ENCODE peak calls at places on chromosomes 4 and X, in five cellular contexts. D is psoas muscle, K is A549, H is right atrium auricular region, X is tibial artery. Z is an unnamed sample.

GRCh38 chrX:24081661-24082154 is 27.0 kb downstream of the EIF2S3 start:
- DNase-seq in X (peak; percentile 36), H (no peak), K (no peak), D (peak; percentile 71), Z (no peak)

GRCh38 chr4:30208731-30209435 is 511.3 kb upstream of the PCDH7 start:
- DNase-seq in X (no peak), K (no peak), D (no peak), H (no peak), Z (no peak)

GRCh38 chr4:53646792-53647191 is 55.5 kb upstream of the LNX1 start:
- DNase-seq in K (no peak), X (no peak), H (no peak), D (no peak), Z (no peak)

GRCh38 chr4:86247906-86248305 is 111.9 kb downstream of the MAPK10 start:
- DNase-seq in D (no peak), H (no peak), K (no peak), X (no peak), Z (no peak)

GRCh38 chr4:37662861-37663390 is 23.2 kb downstream of the RELL1 start:
- DNase-seq in K (peak; percentile 21), H (no peak), D (no peak), X (no peak), Z (no peak)

GRCh38 chr4:152273343-152273742 is 262.5 kb downstream of the FBXW7 start:
- DNase-seq in X (no peak), D (no peak), H (no peak), K (no peak), Z (no peak)

GRCh38 chr4:15805583-15806517 is 27.7 kb downstream of the CD38 start:
- DNase-seq in K (peak; percentile 17), X (peak; percentile 41), D (no peak), H (no peak), Z (no peak)

GRCh38 chr4:98659741-98660507 is 1.5 kb upstream of the TSPAN5 start:
- DNase-seq in K (peak; percentile 25), D (no peak), X (no peak), H (no peak), Z (no peak)

GRCh38 chrX:102833136-102833535 is 103.9 kb upstream of the RAB40AL start:
- DNase-seq in K (no peak), X (no peak), H (no peak), D (no peak), Z (no peak)

GRCh38 chr4:186037692-186038658 is 31.0 kb upstream of the TLR3 start:
- DNase-seq in D (no peak), X (peak; percentile 45), H (no peak), K (peak; percentile 26), Z (no peak)

DNA sequence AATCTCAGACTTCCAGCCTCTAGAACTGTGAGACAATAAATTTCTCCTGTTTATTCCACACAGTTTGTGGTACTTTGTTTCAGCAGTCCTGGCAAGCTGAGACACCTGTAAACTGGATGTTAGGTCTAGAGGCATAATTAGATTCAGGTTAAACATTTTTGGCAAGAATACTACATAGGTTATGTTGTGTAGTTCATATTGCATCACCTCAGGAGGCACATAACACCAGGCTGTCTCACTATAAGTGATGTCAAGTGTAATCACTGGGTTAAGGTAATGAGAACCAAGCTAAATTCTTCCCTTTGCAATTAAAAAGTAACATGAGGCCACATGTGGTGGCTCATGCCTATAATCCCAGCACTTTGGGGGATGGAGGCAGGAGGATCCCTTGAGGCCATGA is 214.2 kb downstream of the ZNF674 start:
- DNase-seq in K (no peak), H (no peak), X (no peak), D (no peak), Z (no peak)
- H3K27ac ChIP-seq in K (peak overlapping the region; percentile 100), H (no peak overlapping the region), X (no peak overlapping the region), D (no peak overlapping the region), Z (no peak overlapping the region)

GRCh38 chrX:129520151-129520550 is 3.1 kb downstream of the SMARCA1 start:
- DNase-seq in D (no peak), K (no peak), X (no peak), H (no peak), Z (no peak)

GRCh38 chrX:129525162-129525561 is 1.9 kb upstream of the SMARCA1 start:
- DNase-seq in H (no peak), D (no peak), K (no peak), X (no peak), Z (no peak)

GRCh38 chrX:129524250-129524850 is 1.1 kb upstream of the SMARCA1 start:
- DNase-seq in K (no peak), D (no peak), X (no peak), H (no peak), Z (no peak)

GRCh38 chrX:129523076-129524055 is at the start of gene SMARCA1:
- DNase-seq in H (no peak), X (peak; percentile 28), K (peak; percentile 67), D (peak; percentile 58), Z (no peak)

DNA sequence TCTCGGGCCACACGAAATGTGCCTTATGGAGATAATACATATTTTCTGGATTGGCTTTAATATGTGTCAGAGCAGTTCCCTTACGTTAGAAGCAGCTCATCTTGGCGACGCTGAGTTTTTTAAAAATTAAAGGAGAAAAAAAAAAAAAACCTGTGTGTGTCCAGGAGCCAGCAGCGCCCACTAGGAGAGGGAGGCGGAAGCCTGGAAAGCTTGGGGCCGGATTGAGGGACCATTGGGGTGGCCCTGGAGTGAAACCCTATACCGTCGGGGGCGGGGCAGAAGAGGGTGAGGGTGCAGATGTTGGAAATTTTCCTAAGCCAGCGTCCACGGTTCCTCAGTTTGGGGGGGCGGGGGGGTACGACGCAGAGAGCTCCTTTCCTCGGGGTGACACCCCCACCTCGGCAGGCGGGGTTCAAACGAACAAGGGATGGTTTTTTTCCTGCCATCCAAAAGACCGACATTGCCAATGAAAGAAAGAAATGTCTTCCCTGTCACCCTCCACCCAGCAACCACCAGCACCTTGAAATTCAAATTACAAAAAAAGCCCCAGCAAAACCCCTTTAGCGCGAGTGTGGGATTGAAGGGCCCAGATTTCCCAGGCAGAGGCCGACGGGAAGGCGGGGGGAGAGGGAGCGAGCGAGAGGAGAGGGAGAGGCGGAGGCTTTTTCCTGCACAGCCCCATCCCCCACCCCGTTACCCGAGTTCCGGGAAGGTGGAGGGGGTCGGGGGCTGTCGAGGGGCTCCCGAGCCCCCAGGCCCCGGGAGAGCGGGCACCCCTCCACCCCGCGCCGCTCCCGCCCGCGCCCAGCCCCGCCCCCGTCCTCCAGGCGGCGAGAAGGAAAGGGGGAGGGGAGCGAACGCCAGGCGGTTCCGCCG is 868 bp downstream of the SMARCA1 start:
- DNase-seq in D (peak; percentile 68), K (peak; percentile 55), H (no peak), X (peak; percentile 28), Z (no peak)
- H3K27ac ChIP-seq in D (peak overlapping the region; percentile 80), K (peak overlapping the region; percentile 99), H (peak overlapping the region; percentile 90), X (peak overlapping the region; percentile 93), Z (peak overlapping the region; percentile 85)

DNA sequence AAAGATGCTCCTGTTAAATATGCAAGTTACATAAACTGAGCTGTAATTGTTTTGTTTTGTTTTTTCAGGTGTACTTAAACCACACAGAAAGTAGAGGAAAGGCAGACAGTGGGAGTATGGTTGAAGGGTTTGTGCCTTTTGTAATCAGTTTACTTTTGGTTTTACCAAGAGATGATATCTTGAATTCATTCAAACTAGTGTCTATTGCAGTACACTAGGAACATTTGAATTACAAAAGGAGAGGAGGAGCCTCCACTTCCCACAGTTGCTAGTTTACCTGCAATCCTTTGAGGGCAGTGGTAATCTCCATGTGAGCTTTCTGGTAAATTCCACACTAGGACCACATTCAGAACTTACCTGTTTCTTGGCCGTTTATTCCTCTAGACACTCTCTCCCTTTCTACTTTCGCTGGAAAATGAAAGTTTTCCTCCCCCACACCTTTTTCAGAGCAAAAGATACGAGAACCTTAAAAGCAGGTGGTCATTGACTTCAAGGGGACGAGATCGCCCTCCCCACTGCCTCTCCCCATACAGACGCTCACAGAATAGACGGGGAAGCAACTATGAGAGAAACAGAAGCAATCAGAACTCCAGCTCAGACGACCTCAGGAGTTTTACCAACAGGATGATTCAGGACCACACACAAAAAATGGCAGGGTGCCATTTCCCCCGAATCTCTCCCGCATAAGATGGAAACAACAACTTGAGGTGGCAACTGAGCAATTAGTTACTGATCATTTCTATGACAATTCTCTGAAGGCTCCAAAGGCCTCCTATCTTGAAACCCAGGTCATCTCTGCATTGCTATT is 3.3 kb downstream of the RBM47 start:
- DNase-seq in D (no peak), K (no peak), X (no peak), H (no peak), Z (no peak)
- H3K27ac ChIP-seq in D (no peak overlapping the region), K (peak overlapping the region; percentile 98), X (no peak overlapping the region), H (no peak overlapping the region), Z (no peak overlapping the region)

DNA sequence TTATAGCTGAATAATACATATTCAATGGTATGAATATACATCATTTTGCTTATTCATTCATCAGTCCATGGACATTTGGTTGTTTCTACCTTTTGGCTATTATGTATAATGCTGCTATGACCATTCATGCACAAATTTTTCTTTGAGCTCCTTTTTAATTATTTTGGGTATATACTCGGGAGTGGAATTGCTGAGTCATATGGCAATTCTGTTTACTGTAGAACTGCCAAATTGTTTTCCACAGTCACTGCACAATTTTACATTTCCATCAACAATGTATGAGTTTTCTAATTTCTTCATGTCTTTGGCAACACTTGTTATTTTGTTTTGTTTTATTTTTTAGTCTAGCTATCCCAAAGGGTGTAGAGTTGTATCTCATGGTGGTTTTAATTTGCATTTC is 406.0 kb upstream of the PITX2 start:
- DNase-seq in X (no peak), K (no peak), H (no peak), D (no peak), Z (no peak)
- H3K27ac ChIP-seq in X (no peak overlapping the region), K (no peak overlapping the region), H (no peak overlapping the region), D (no peak overlapping the region), Z (no peak overlapping the region)

GRCh38 chr4:184792950-184793555 is 32.7 kb downstream of the ACSL1 start:
- DNase-seq in X (peak; percentile 54), K (no peak), H (no peak), D (no peak), Z (no peak)
- H3K27ac ChIP-seq in X (no peak overlapping the region), K (peak overlapping the region; percentile 73), H (peak overlapping the region; percentile 6), D (peak overlapping the region; percentile 87), Z (no peak overlapping the region)

DNA sequence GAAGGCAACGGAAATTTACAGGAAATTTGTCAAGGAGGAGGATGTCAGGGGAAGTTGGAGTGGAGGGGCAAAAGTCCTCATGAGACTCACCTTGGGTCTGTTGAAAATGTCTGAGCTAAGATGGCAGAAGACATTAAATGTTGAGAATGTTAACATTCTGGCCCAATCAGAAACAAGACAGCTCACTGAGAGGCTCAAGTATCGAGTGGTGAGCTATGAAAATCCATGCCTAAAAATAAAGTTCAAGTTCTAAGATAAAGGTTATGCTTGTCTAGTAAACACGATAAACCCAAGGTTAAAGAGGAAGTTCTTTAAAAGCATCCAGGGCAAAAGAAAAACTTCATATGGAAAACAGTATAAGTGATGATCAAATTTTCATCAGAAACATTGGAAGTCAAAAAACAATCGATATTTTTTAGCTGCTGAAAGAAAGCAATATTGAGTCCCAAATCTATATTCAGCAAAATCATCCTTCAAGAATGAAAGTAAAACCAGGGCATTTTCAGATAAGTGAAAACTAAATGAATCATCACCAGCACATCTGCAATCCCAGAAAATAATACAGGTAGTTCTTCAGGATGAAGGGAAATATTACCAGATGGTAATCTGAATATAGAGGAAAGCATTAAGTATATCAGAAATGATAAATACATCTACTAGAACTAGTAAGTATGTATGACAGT is 462.4 kb downstream of the TLL1 start:
- DNase-seq in K (no peak), X (no peak), D (no peak), H (no peak), Z (no peak)
- H3K27ac ChIP-seq in K (no peak overlapping the region), X (no peak overlapping the region), D (no peak overlapping the region), H (no peak overlapping the region), Z (no peak overlapping the region)

Z was measured in thoracic aorta.